ENCODE peak calls at places on chromosomes 2 and 18, in five cellular contexts. Z is sigmoid colon, U is upper lobe of right lung, M is right lobe of liver, R is DND-41. C is an unnamed sample.

GRCh38 chr2:38149533-38149932 is 73.6 kb upstream of the CYP1B1 start:
- DNase-seq in Z (no peak), U (no peak), M (peak; percentile 61), R (no peak), C (no peak)

GRCh38 chr2:95296036-95296435 is 1.1 kb upstream of the KCNIP3 start:
- DNase-seq in Z (no peak), U (no peak), M (no peak), R (no peak), C (no peak)

GRCh38 chr2:210647151-210647550 is 90.8 kb downstream of the CPS1 start:
- DNase-seq in Z (no peak), U (no peak), M (no peak), R (no peak), C (peak; percentile 91)

GRCh38 chr2:236690726-236691125 is 121.1 kb downstream of the ACKR3 start:
- DNase-seq in Z (no peak), U (no peak), M (no peak), R (no peak), C (no peak)

GRCh38 chr18:12253517-12254136 is 534 bp upstream of the CIDEA start:
- DNase-seq in Z (no peak), U (no peak), M (no peak), R (no peak), C (no peak)

GRCh38 chr2:61493523-61493942 is 22.6 kb upstream of the USP34 start:
- DNase-seq in Z (no peak), U (no peak), M (no peak), R (no peak), C (peak; percentile 69)

GRCh38 chr2:204365778-204366177 is 179.5 kb upstream of the PARD3B start:
- DNase-seq in Z (no peak), U (no peak), M (no peak), R (no peak), C (no peak)

GRCh38 chr2:95231723-95232122 is 24.4 kb downstream of the ZNF892 start:
- DNase-seq in Z (no peak), U (peak; percentile 71), M (peak; percentile 70), R (peak; percentile 70), C (peak; percentile 89)

GRCh38 chr2:206004004-206004693 is 81.8 kb downstream of the INO80D start:
- DNase-seq in Z (no peak), U (no peak), M (no peak), R (no peak), C (peak; percentile 59)

GRCh38 chr18:56035546-56035945 is 447.6 kb upstream of the TCF4 start:
- DNase-seq in Z (no peak), U (no peak), M (no peak), R (no peak), C (no peak)

GRCh38 chr2:50401772-50402653 is 629.9 kb downstream of the NRXN1 start:
- DNase-seq in Z (peak; percentile 50), U (no peak), M (no peak), R (peak; percentile 44), C (peak; percentile 73)

GRCh38 chr2:129936334-129936934 is 43.0 kb upstream of the RAB6C start:
- DNase-seq in Z (no peak), U (no peak), M (no peak), R (no peak), C (no peak)

GRCh38 chr18:28439870-28440269 is 262.9 kb upstream of the CDH2 start:
- DNase-seq in Z (no peak), U (no peak), M (no peak), R (no peak), C (no peak)

GRCh38 chr2:192373244-192373643 is 178.5 kb upstream of the TMEFF2 start:
- DNase-seq in Z (no peak), U (no peak), M (no peak), R (no peak), C (no peak)

GRCh38 chr2:132667716-132668115 is 2.3 kb downstream of the LYPD1 start:
- DNase-seq in Z (no peak), U (no peak), M (no peak), R (no peak), C (no peak)

GRCh38 chr18:9735879-9736278 is 27.8 kb downstream of the RAB31 start:
- DNase-seq in Z (no peak), U (no peak), M (peak; percentile 23), R (no peak), C (no peak)

GRCh38 chr2:143808166-143808565 is 678.9 kb downstream of the ARHGAP15 start:
- DNase-seq in Z (no peak), U (no peak), M (no peak), R (no peak), C (no peak)

GRCh38 chr2:8141079-8141762 is 540.6 kb upstream of the ID2 start:
- DNase-seq in Z (no peak), U (no peak), M (no peak), R (no peak), C (no peak)

GRCh38 chr18:13381907-13382682 is 163.5 kb downstream of the LDLRAD4 start:
- DNase-seq in Z (peak; percentile 88), U (peak; percentile 78), M (no peak), R (no peak), C (peak; percentile 75)

GRCh38 chr2:71545572-71546274 is 92.4 kb downstream of the DYSF start:
- DNase-seq in Z (peak; percentile 70), U (peak; percentile 49), M (no peak), R (peak; percentile 48), C (peak; percentile 75)

GRCh38 chr2:141820893-141821292 is 309.9 kb downstream of the LRP1B start:
- DNase-seq in Z (no peak), U (no peak), M (no peak), R (no peak), C (no peak)

GRCh38 chr2:240624011-240624949 is 1.0 kb upstream of the GPR35 start:
- DNase-seq in Z (peak; percentile 61), U (peak; percentile 63), M (peak; percentile 47), R (no peak), C (no peak)

GRCh38 chr2:140063356-140063755 is 1283.2 kb upstream of the NXPH2 start:
- DNase-seq in Z (no peak), U (no peak), M (no peak), R (no peak), C (no peak)

GRCh38 chr2:176637497-176638166 is 368.4 kb downstream of the MTX2 start:
- DNase-seq in Z (peak; percentile 81), U (peak; percentile 70), M (no peak), R (no peak), C (no peak)

GRCh38 chr2:127653421-127654083 is 7.6 kb downstream of the GPR17 start:
- DNase-seq in Z (peak; percentile 73), U (no peak), M (no peak), R (no peak), C (no peak)

GRCh38 chr2:127654084-127654837 is 8.3 kb downstream of the GPR17 start:
- DNase-seq in Z (peak; percentile 64), U (no peak), M (no peak), R (no peak), C (no peak)

GRCh38 chr2:127655209-127656073 is 9.5 kb downstream of the GPR17 start:
- DNase-seq in Z (peak; percentile 79), U (no peak), M (no peak), R (no peak), C (no peak)

GRCh38 chr2:127656569-127657231 is 10.7 kb downstream of the GPR17 start:
- DNase-seq in Z (peak; percentile 56), U (no peak), M (no peak), R (no peak), C (no peak)

DNA sequence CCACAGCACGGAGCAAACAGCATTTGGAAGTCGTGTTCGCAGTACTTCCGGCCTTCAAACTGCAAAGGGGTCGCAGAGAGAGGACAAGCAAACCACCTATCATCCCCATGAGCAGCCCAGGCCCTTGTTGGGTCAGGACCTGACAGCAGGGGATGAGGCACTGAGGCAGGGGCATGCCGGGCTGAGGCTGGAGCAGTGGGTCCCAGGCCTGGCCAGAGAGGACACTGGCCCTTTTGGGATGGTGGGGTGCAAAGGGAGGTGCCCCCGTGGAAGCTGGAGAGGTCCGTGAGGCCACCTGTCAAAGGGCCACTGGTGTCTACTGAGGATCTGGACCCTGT is 8.9 kb downstream of the GPR17 start:
- DNase-seq in Z (peak; percentile 63), U (no peak), M (no peak), R (no peak), C (no peak)
- H3K27ac ChIP-seq in Z (peak overlapping the region; percentile 96), U (no peak overlapping the region), M (no peak overlapping the region), R (no peak overlapping the region), C (no peak overlapping the region)

GRCh38 chr2:119521437-119521825 is 2.9 kb downstream of the SCTR start:
- DNase-seq in Z (no peak), U (no peak), M (no peak), R (no peak), C (no peak)

GRCh38 chr2:119525574-119525973 is 1.3 kb upstream of the SCTR start:
- DNase-seq in Z (no peak), U (no peak), M (no peak), R (no peak), C (no peak)

GRCh38 chr2:119522561-119523110 is 1.6 kb downstream of the SCTR start:
- DNase-seq in Z (no peak), U (no peak), M (no peak), R (no peak), C (no peak)

GRCh38 chr2:119523383-119523958 is 812 bp downstream of the SCTR start:
- DNase-seq in Z (no peak), U (no peak), M (no peak), R (no peak), C (no peak)

GRCh38 chr2:119523959-119524694 is at the start of gene SCTR:
- DNase-seq in Z (no peak), U (peak; percentile 73), M (no peak), R (no peak), C (peak; percentile 54)
- H3K4me3 ChIP-seq in Z (no peak within 1 kb of the TSS), U (peak within 1 kb of the TSS; percentile 45), M (no peak within 1 kb of the TSS), R (no peak within 1 kb of the TSS), C (peak within 1 kb of the TSS; percentile 29)

DNA sequence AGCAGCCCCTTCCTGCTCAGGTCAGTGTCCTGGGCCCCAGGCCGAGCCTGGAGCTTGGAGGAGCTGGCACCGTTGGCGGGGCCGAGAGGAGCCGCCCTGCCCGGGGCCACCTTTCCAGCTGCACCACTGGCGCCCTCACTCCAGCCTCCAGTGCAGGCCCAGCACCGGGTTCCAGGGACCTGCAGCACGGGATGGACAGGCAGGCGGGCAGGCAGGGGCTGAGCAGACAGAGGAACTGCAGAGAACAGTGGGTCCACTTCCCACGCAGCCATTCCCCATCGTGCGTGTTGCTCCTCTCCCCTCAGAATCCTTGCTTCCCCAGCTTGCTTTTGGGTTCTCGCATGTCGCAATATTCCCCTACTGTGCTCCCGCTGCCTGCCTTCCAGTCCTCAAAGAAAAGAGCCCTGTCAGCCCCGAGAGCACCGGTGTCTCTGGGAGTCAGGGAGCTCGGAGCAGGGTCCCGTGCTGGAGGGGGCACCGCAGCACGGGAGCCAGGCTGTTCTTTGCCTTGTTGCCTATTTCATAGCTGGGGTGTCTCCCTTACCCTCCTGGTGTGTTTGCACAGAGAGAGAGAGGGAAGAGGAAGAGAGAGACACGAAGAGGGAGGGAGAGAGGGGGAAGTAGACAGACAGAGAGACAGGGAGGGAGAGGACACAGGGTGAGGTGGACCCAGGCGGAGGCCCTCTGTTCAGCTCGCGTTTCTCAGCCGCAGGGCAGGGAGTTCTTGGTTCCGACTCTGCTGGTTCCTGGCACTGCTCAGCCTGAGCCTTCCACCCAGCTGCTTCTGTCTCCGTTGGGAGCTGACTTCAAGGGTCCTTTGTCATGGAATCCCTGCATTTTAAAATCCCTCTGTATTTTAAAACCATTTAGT is 126.0 kb downstream of the MBP start:
- DNase-seq in Z (no peak), U (peak; percentile 73), M (peak; percentile 51), R (no peak), C (no peak)
- H3K4me1 ChIP-seq in Z (no peaks in the 10 kb centered on the region), U (peaks cover 3% of the 10 kb centered on the region), M (no peaks in the 10 kb centered on the region), R (peaks cover 55% of the 10 kb centered on the region), C (no peaks in the 10 kb centered on the region)

GRCh38 chr2:234372506-234372905 is 124.4 kb downstream of the ARL4C start:
- DNase-seq in Z (no peak), U (no peak), M (no peak), R (no peak), C (no peak)
- H3K27ac ChIP-seq in Z (no peak overlapping the region), U (no peak overlapping the region), M (no peak overlapping the region), R (peak overlapping the region; percentile 79), C (no peak overlapping the region)